ENCODE peak calls at places on chromosomes 3 and 15, in six cellular contexts. C, E, I, U, G and T are unnamed samples.

GRCh38 chr3:174533286-174533685 is 325.8 kb upstream of the NAALADL2 start:
- DNase-seq in C (no peak), U (no peak), I (peak; percentile 65), G (no peak), E (no peak), T (no peak)

GRCh38 chr3:122498152-122498551 is 16.6 kb downstream of the KPNA1 start:
- DNase-seq in U (no peak), G (no peak), C (no peak), E (no peak), I (no peak), T (no peak)

GRCh38 chr3:66276705-66277274 is 56.0 kb downstream of the SLC25A26 start:
- DNase-seq in E (no peak), G (no peak), U (peak; percentile 78), I (no peak), C (peak; percentile 88), T (no peak)

GRCh38 chr3:129524081-129524480 is 4.4 kb upstream of the RHO start:
- DNase-seq in I (no peak), C (no peak), E (no peak), U (no peak), G (no peak), T (no peak)

GRCh38 chr3:53382106-53382505 is 34.8 kb upstream of the DCP1A start:
- DNase-seq in C (peak; percentile 2), E (no peak), G (no peak), U (no peak), I (no peak), T (no peak)

GRCh38 chr3:146020969-146021368 is 140.0 kb downstream of the PLOD2 start:
- DNase-seq in I (no peak), G (no peak), E (no peak), C (no peak), U (no peak), T (no peak)

GRCh38 chr3:115022835-115023398 is 124.2 kb downstream of the ZBTB20 start:
- DNase-seq in E (no peak), C (no peak), U (no peak), I (no peak), G (no peak), T (no peak)

GRCh38 chr3:53169045-53169831 is 8.2 kb downstream of the PRKCD start:
- DNase-seq in C (no peak), G (no peak), E (no peak), I (no peak), U (no peak), T (no peak)

GRCh38 chr3:122572940-122573412 is 4.5 kb upstream of the PARP15 start:
- DNase-seq in G (no peak), E (no peak), U (no peak), I (no peak), C (peak; percentile 63), T (no peak)

GRCh38 chr3:197030379-197031314 is 1.0 kb upstream of the MELTF start:
- DNase-seq in G (no peak), U (no peak), I (no peak), C (no peak), E (no peak), T (no peak)

GRCh38 chr15:29225534-29226224 is 43.9 kb downstream of the NSMCE3 start:
- DNase-seq in G (no peak), I (no peak), E (no peak), C (no peak), U (no peak), T (no peak)

GRCh38 chr3:137792633-137793271 is 28.6 kb downstream of the SOX14 start:
- DNase-seq in I (peak; percentile 3), G (no peak), C (peak; percentile 29), U (no peak), E (no peak), T (no peak)

GRCh38 chr3:186964071-186964470 is 33.7 kb downstream of the ST6GAL1 start:
- DNase-seq in C (no peak), E (no peak), G (no peak), U (no peak), I (no peak), T (no peak)

GRCh38 chr15:91238664-91239428 is 138.8 kb downstream of the SV2B start:
- DNase-seq in C (no peak), U (no peak), G (no peak), E (no peak), I (no peak), T (no peak)

GRCh38 chr15:22895465-22896190 is 57.2 kb downstream of the NIPA2 start:
- DNase-seq in C (no peak), I (no peak), G (no peak), U (no peak), E (no peak), T (no peak)

GRCh38 chr3:115330406-115330805 is 183.3 kb upstream of the ZBTB20 start:
- DNase-seq in I (no peak), C (peak; percentile 62), U (no peak), G (no peak), E (no peak), T (no peak)

GRCh38 chr15:63827113-63827512 is 6.6 kb downstream of the HERC1 start:
- DNase-seq in U (no peak), C (no peak), E (no peak), G (no peak), I (no peak), T (no peak)

GRCh38 chr3:72892870-72893269 is 5.0 kb downstream of the GXYLT2 start:
- DNase-seq in C (no peak), E (no peak), G (no peak), U (no peak), I (no peak), T (no peak)

GRCh38 chr3:31442755-31443154 is 90.0 kb upstream of the STT3B start:
- DNase-seq in U (no peak), G (no peak), E (no peak), I (no peak), C (no peak), T (no peak)

GRCh38 chr3:119781330-119782198 is at the start of gene NR1I2:
- DNase-seq in G (no peak), E (no peak), C (no peak), I (no peak), U (no peak), T (no peak)

GRCh38 chr3:122146466-122146865 is 37.0 kb upstream of the CASR start:
- DNase-seq in E (no peak), G (no peak), U (peak; percentile 77), I (no peak), C (no peak), T (no peak)

GRCh38 chr15:57610130-57610529 is 18.4 kb downstream of the MYZAP start:
- DNase-seq in G (no peak), U (no peak), E (no peak), I (peak; percentile 18), C (peak; percentile 31), T (no peak)

GRCh38 chr3:100499651-100500050 is 7.2 kb downstream of the TMEM45A start:
- DNase-seq in I (no peak), U (no peak), C (no peak), G (no peak), E (no peak), T (no peak)

GRCh38 chr3:122974764-122975162 is 52.8 kb downstream of the SEMA5B start:
- DNase-seq in U (no peak), G (no peak), I (no peak), C (peak; percentile 72), E (no peak), T (no peak)

GRCh38 chr3:111315911-111316310 is 226.1 kb upstream of the CD96 start:
- DNase-seq in U (no peak), I (no peak), C (peak; percentile 47), G (no peak), E (no peak), T (no peak)

GRCh38 chr3:14169871-14170270 is 8.5 kb downstream of the XPC start:
- DNase-seq in U (no peak), I (no peak), E (no peak), G (no peak), C (no peak), T (no peak)

GRCh38 chr3:39753361-39753760 is 56.0 kb upstream of the MYRIP start:
- DNase-seq in U (no peak), I (no peak), E (no peak), C (no peak), G (no peak), T (no peak)

GRCh38 chr15:67967871-67968423 is 86.2 kb upstream of the PIAS1 start:
- DNase-seq in C (peak; percentile 78), G (no peak), E (no peak), U (no peak), I (no peak), T (peak; percentile 48)

GRCh38 chr3:46931631-46932441 is 44.7 kb downstream of the CCDC12 start:
- DNase-seq in G (no peak), E (no peak), U (peak; percentile 62), C (peak; percentile 62), I (no peak), T (no peak)

GRCh38 chr3:153404157-153404556 is 242.1 kb downstream of the RAP2B start:
- DNase-seq in U (no peak), E (no peak), G (no peak), C (no peak), I (no peak), T (no peak)

GRCh38 chr15:46304320-46304719 is 669.5 kb downstream of the SQOR start:
- DNase-seq in G (no peak), I (no peak), U (no peak), E (no peak), C (no peak), T (no peak)

GRCh38 chr3:127750226-127751031 is 71.9 kb downstream of the MGLL start:
- DNase-seq in I (no peak), C (peak; percentile 73), U (peak; percentile 28), G (no peak), E (no peak), T (peak; percentile 51)

GRCh38 chr15:84702961-84703482 is 12.9 kb downstream of the SEC11A start:
- DNase-seq in E (no peak), U (no peak), C (peak; percentile 89), I (peak; percentile 37), G (no peak), T (no peak)

GRCh38 chr15:37059051-37059450 is 41.3 kb downstream of the MEIS2 start:
- DNase-seq in E (no peak), C (peak; percentile 87), I (peak; percentile 60), U (no peak), G (no peak), T (no peak)

GRCh38 chr15:37902126-37902525 is 32.3 kb upstream of the TMCO5A start:
- DNase-seq in C (no peak), E (no peak), U (no peak), G (no peak), I (no peak), T (no peak)